ENCODE peak calls at places on chromosomes 4 and X, in eight cellular contexts. O is Peyer's patch, H is fibroblast of pulmonary artery, V is HFF-Myc, C is psoas muscle, U is nephron progenitor cell, G is heart left ventricle, Q is tibial nerve. E is an unnamed sample.

GRCh38 chr4:17517664-17518063 is 2.7 kb downstream of the CLRN2 start:
- DNase-seq in O (no peak), H (no peak), V (no peak), C (no peak), U (no peak), G (no peak), Q (no peak), E (no peak)

GRCh38 chr4:72553540-72553939 is 15.5 kb downstream of the ADAMTS3 start:
- DNase-seq in O (no peak), H (peak), V (no peak), C (no peak), U (no peak), G (no peak), Q (no peak), E (no peak)

GRCh38 chr4:1196421-1197183 is 24.2 kb upstream of the SPON2 start:
- DNase-seq in O (peak), H (no peak), V (no peak), C (peak), U (no peak), G (no peak), Q (no peak), E (no peak)

GRCh38 chr4:25233737-25234389 is at the start of gene PI4K2B:
- DNase-seq in O (peak), H (peak), V (no peak), C (peak), U (peak), G (peak), Q (peak), E (peak)

GRCh38 chrX:153539171-153539978 is 21.9 kb downstream of the ATP2B3 start:
- DNase-seq in O (peak), H (peak), V (peak), C (peak), U (peak), G (peak), Q (peak), E (peak)

GRCh38 chrX:119755981-119756533 is 2.3 kb upstream of the SOWAHD start:
- DNase-seq in O (peak), H (no peak), V (no peak), C (no peak), U (no peak), G (no peak), Q (no peak), E (no peak)

GRCh38 chrX:48505481-48505880 is 3.3 kb upstream of the PORCN start:
- DNase-seq in O (no peak), H (no peak), V (no peak), C (no peak), U (no peak), G (no peak), Q (no peak), E (no peak)

GRCh38 chrX:68429216-68429615 is 4.1 kb downstream of the OPHN1 start:
- DNase-seq in O (no peak), H (no peak), V (no peak), C (no peak), U (no peak), G (no peak), Q (no peak), E (no peak)

GRCh38 chr4:66569228-66569627 is 898.9 kb upstream of the EPHA5 start:
- DNase-seq in O (no peak), H (no peak), V (no peak), C (no peak), U (no peak), G (no peak), Q (no peak), E (no peak)

GRCh38 chr4:2619459-2619858 is 83.0 kb downstream of the FAM193A start:
- DNase-seq in O (peak), H (no peak), V (no peak), C (no peak), U (no peak), G (no peak), Q (no peak), E (no peak)

GRCh38 chrX:155070038-155070437 is 898 bp downstream of the CMC4 start:
- DNase-seq in O (no peak), H (no peak), V (no peak), C (no peak), U (no peak), G (no peak), Q (no peak), E (no peak)

GRCh38 chr4:8067274-8067936 is 91.2 kb downstream of the ABLIM2 start:
- DNase-seq in O (no peak), H (no peak), V (no peak), C (peak), U (no peak), G (no peak), Q (no peak), E (no peak)

GRCh38 chrX:120305531-120306145 is 5.6 kb downstream of the TMEM255A start:
- DNase-seq in O (no peak), H (no peak), V (peak), C (no peak), U (peak), G (no peak), Q (no peak), E (no peak)

GRCh38 chr4:11418610-11419009 is 10.1 kb downstream of the HS3ST1 start:
- DNase-seq in O (no peak), H (no peak), V (no peak), C (no peak), U (no peak), G (no peak), Q (no peak), E (no peak)
- TF ChIP-seq CTCF in O (no peak), H (peak), V (no peak), C (no peak), U (no peak), G (peak), Q (no peak), E (no peak)

GRCh38 chr4:169484485-169484884 is 127.9 kb downstream of the NEK1 start:
- DNase-seq in O (no peak), H (peak), V (no peak), C (no peak), U (no peak), G (no peak), Q (no peak), E (no peak)
- TF ChIP-seq CTCF in O (no peak), H (peak), V (no peak), C (no peak), U (no peak), G (no peak), Q (no peak), E (no peak)

DNA sequence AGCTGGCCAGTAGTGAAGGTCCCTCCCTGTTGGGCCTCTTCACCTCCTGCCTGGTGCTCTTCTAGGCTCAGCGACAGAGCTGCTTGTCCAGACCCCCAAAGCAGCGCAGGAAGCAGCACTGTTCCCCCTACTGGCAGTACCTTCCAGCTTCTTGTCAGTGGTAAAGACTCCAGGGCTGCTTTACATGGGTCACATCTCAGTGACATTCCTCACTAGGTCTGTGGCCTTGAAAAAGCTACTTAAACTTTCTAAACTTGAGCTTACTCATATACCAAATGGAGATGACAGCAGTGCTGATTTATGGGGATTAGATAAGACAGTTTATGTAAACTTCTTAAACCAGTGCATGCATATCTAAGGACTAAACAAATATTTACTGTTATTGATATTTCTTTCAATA is 117.3 kb downstream of the FAT4 start:
- DNase-seq in O (no peak), H (peak), V (no peak), C (no peak), U (peak), G (no peak), Q (no peak), E (no peak)
- TF ChIP-seq CTCF in O (no peak), H (peak), V (peak), C (peak), U (peak), G (no peak), Q (no peak), E (peak)

GRCh38 chr4:64582492-64582891 is 173.2 kb upstream of the TECRL start:
- DNase-seq in O (no peak), H (no peak), V (no peak), C (no peak), U (no peak), G (no peak), Q (no peak), E (no peak)

GRCh38 chr4:64581422-64581821 is 172.2 kb upstream of the TECRL start:
- DNase-seq in O (no peak), H (peak), V (peak), C (no peak), U (no peak), G (no peak), Q (no peak), E (no peak)

GRCh38 chr4:64584125-64584524 is 174.9 kb upstream of the TECRL start:
- DNase-seq in O (no peak), H (peak), V (no peak), C (no peak), U (no peak), G (no peak), Q (no peak), E (no peak)

GRCh38 chr4:64588507-64588906 is 179.3 kb upstream of the TECRL start:
- DNase-seq in O (no peak), H (no peak), V (no peak), C (no peak), U (no peak), G (no peak), Q (no peak), E (no peak)

GRCh38 chr4:64584981-64585557 is 175.8 kb upstream of the TECRL start:
- DNase-seq in O (no peak), H (peak), V (peak), C (no peak), U (peak), G (no peak), Q (no peak), E (no peak)
- TF ChIP-seq CTCF in O (peak), H (peak), V (peak), C (peak), U (peak), G (peak), Q (no peak), E (peak)

DNA sequence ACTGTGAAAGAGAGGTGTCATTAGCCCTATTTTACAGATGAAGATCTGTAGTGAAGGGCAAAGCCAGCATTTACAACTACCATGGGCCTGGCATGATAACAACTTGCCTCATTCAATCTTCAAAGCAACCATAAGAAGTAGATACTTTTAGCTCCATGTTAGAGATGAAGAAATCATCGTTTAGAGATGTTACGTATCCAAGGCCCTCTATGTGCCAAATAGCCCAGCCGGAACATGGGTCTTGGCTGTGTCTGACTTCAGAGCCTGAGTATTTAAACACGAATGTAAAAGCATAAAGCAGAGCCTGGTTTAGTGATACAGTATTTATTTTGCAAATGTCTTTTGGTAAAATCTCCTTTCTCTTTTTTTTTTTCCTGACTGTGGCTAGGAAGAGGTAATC is 197.1 kb downstream of the RASL11B start:
- DNase-seq in O (no peak), H (no peak), V (no peak), C (no peak), U (no peak), G (no peak), Q (no peak), E (no peak)
- TF ChIP-seq CTCF in O (no peak), H (no peak), V (no peak), C (no peak), U (no peak), G (no peak), Q (no peak), E (no peak)

GRCh38 chrX:37302569-37302968 is 46.6 kb upstream of the PRRG1 start:
- DNase-seq in O (no peak), H (peak), V (no peak), C (no peak), U (no peak), G (peak), Q (peak), E (peak)
- TF ChIP-seq CTCF in O (peak), H (peak), V (no peak), C (peak), U (no peak), G (no peak), Q (no peak), E (peak)

GRCh38 chr4:153342751-153343552 is 1.5 kb upstream of the MND1 start:
- DNase-seq in O (no peak), H (no peak), V (no peak), C (no peak), U (no peak), G (no peak), Q (no peak), E (no peak)

GRCh38 chr4:153346563-153346962 is 2.1 kb downstream of the MND1 start:
- DNase-seq in O (no peak), H (no peak), V (no peak), C (no peak), U (no peak), G (no peak), Q (no peak), E (no peak)

GRCh38 chr4:153345011-153345981 is 808 bp downstream of the MND1 start:
- DNase-seq in O (peak), H (peak), V (no peak), C (peak), U (peak), G (peak), Q (peak), E (peak)

GRCh38 chr4:153346031-153346430 is 1.5 kb downstream of the MND1 start:
- DNase-seq in O (no peak), H (no peak), V (no peak), C (no peak), U (no peak), G (no peak), Q (no peak), E (no peak)

GRCh38 chr4:153344131-153345010 is at the start of gene MND1:
- DNase-seq in O (peak), H (peak), V (no peak), C (peak), U (peak), G (peak), Q (peak), E (no peak)
- TF ChIP-seq CTCF in O (peak), H (peak), V (peak), C (peak), U (peak), G (peak), Q (peak), E (peak)

GRCh38 chr4:75432683-75433082 is 81.5 kb downstream of the RCHY1 start:
- DNase-seq in O (no peak), H (peak), V (no peak), C (no peak), U (no peak), G (no peak), Q (no peak), E (peak)
- TF ChIP-seq CTCF in O (no peak), H (peak), V (peak), C (no peak), U (peak), G (no peak), Q (no peak), E (peak)

E was measured in AG09319.